ENCODE peak calls at places on chromosome 6, in eight cellular contexts. One of them, this sample, is unnamed.
A peak's percentile ranks its signal among the peaks of the same experiment; 100 is the strongest.

GRCh38 chr6:7373739-7374138 is 15.8 kb downstream of the CAGE1 start:
- DNase-seq in mucosa of descending colon: no peak
- DNase-seq in hepatocyte: no peak
- DNase-seq in renal cortical epithelial cell: no peak
- DNase-seq in left lung: no peak
- DNase-seq in stimulated activated CD4-positive, alpha-beta T cell treated with anti-CD3 and anti-CD28 coated beads, Interleukin-4, amount 100 ng/mL, for 24 hours: no peak
- DNase-seq in NCI-H774: no peak
- DNase-seq in T-helper 17 cell: no peak
- DNase-seq in this sample: no peak

GRCh38 chr6:149060300-149060984 is 257.1 kb upstream of the TAB2 start:
- DNase-seq in mucosa of descending colon: peak; percentile 84
- DNase-seq in hepatocyte: no peak
- DNase-seq in renal cortical epithelial cell: no peak
- DNase-seq in left lung: no peak
- DNase-seq in stimulated activated CD4-positive, alpha-beta T cell treated with anti-CD3 and anti-CD28 coated beads, Interleukin-4, amount 100 ng/mL, for 24 hours: peak; percentile 41
- DNase-seq in NCI-H774: peak; percentile 29
- DNase-seq in T-helper 17 cell: peak; percentile 27
- DNase-seq in this sample: peak; percentile 7

GRCh38 chr6:71491844-71492243 is 203.2 kb downstream of the OGFRL1 start:
- DNase-seq in mucosa of descending colon: no peak
- DNase-seq in hepatocyte: no peak
- DNase-seq in renal cortical epithelial cell: no peak
- DNase-seq in left lung: no peak
- DNase-seq in stimulated activated CD4-positive, alpha-beta T cell treated with anti-CD3 and anti-CD28 coated beads, Interleukin-4, amount 100 ng/mL, for 24 hours: no peak
- DNase-seq in NCI-H774: no peak
- DNase-seq in T-helper 17 cell: no peak
- DNase-seq in this sample: no peak

GRCh38 chr6:109612268-109612667 is 78.7 kb downstream of the AK9 start:
- DNase-seq in mucosa of descending colon: no peak
- DNase-seq in hepatocyte: no peak
- DNase-seq in renal cortical epithelial cell: no peak
- DNase-seq in left lung: no peak
- DNase-seq in stimulated activated CD4-positive, alpha-beta T cell treated with anti-CD3 and anti-CD28 coated beads, Interleukin-4, amount 100 ng/mL, for 24 hours: no peak
- DNase-seq in NCI-H774: peak; percentile 19
- DNase-seq in T-helper 17 cell: no peak
- DNase-seq in this sample: no peak

GRCh38 chr6:64034840-64035656 is 399.4 kb downstream of the PHF3 start:
- DNase-seq in mucosa of descending colon: no peak
- DNase-seq in hepatocyte: peak; percentile 46
- DNase-seq in renal cortical epithelial cell: peak; percentile 19
- DNase-seq in left lung: no peak
- DNase-seq in stimulated activated CD4-positive, alpha-beta T cell treated with anti-CD3 and anti-CD28 coated beads, Interleukin-4, amount 100 ng/mL, for 24 hours: no peak
- DNase-seq in NCI-H774: no peak
- DNase-seq in T-helper 17 cell: no peak
- DNase-seq in this sample: no peak

GRCh38 chr6:35096129-35096852 is 44.8 kb downstream of the TCP11 start:
- DNase-seq in mucosa of descending colon: no peak
- DNase-seq in hepatocyte: peak; percentile 20
- DNase-seq in renal cortical epithelial cell: peak; percentile 88
- DNase-seq in left lung: no peak
- DNase-seq in stimulated activated CD4-positive, alpha-beta T cell treated with anti-CD3 and anti-CD28 coated beads, Interleukin-4, amount 100 ng/mL, for 24 hours: no peak
- DNase-seq in NCI-H774: peak; percentile 54
- DNase-seq in T-helper 17 cell: no peak
- DNase-seq in this sample: peak; percentile 90

GRCh38 chr6:11366183-11366933 is 133.9 kb upstream of the NEDD9 start:
- DNase-seq in mucosa of descending colon: no peak
- DNase-seq in hepatocyte: no peak
- DNase-seq in renal cortical epithelial cell: peak; percentile 18
- DNase-seq in left lung: no peak
- DNase-seq in stimulated activated CD4-positive, alpha-beta T cell treated with anti-CD3 and anti-CD28 coated beads, Interleukin-4, amount 100 ng/mL, for 24 hours: peak; percentile 76
- DNase-seq in NCI-H774: no peak
- DNase-seq in T-helper 17 cell: peak; percentile 15
- DNase-seq in this sample: no peak

GRCh38 chr6:19157496-19157895 is 679.7 kb upstream of the ID4 start:
- DNase-seq in mucosa of descending colon: no peak
- DNase-seq in hepatocyte: no peak
- DNase-seq in renal cortical epithelial cell: no peak
- DNase-seq in left lung: no peak
- DNase-seq in stimulated activated CD4-positive, alpha-beta T cell treated with anti-CD3 and anti-CD28 coated beads, Interleukin-4, amount 100 ng/mL, for 24 hours: no peak
- DNase-seq in NCI-H774: no peak
- DNase-seq in T-helper 17 cell: no peak
- DNase-seq in this sample: no peak

GRCh38 chr6:43733471-43734293 is 36.3 kb upstream of the VEGFA start:
- DNase-seq in mucosa of descending colon: no peak
- DNase-seq in hepatocyte: no peak
- DNase-seq in renal cortical epithelial cell: no peak
- DNase-seq in left lung: no peak
- DNase-seq in stimulated activated CD4-positive, alpha-beta T cell treated with anti-CD3 and anti-CD28 coated beads, Interleukin-4, amount 100 ng/mL, for 24 hours: peak; percentile 44
- DNase-seq in NCI-H774: no peak
- DNase-seq in T-helper 17 cell: peak; percentile 31
- DNase-seq in this sample: no peak

GRCh38 chr6:157050537-157051280 is 272.6 kb downstream of the TMEM242 start:
- DNase-seq in mucosa of descending colon: no peak
- DNase-seq in hepatocyte: no peak
- DNase-seq in renal cortical epithelial cell: no peak
- DNase-seq in left lung: no peak
- DNase-seq in stimulated activated CD4-positive, alpha-beta T cell treated with anti-CD3 and anti-CD28 coated beads, Interleukin-4, amount 100 ng/mL, for 24 hours: no peak
- DNase-seq in NCI-H774: no peak
- DNase-seq in T-helper 17 cell: no peak
- DNase-seq in this sample: peak; percentile 41

GRCh38 chr6:158764941-158765340 is 54.2 kb downstream of the EZR start:
- DNase-seq in mucosa of descending colon: no peak
- DNase-seq in hepatocyte: peak; percentile 13
- DNase-seq in renal cortical epithelial cell: no peak
- DNase-seq in left lung: no peak
- DNase-seq in stimulated activated CD4-positive, alpha-beta T cell treated with anti-CD3 and anti-CD28 coated beads, Interleukin-4, amount 100 ng/mL, for 24 hours: no peak
- DNase-seq in NCI-H774: no peak
- DNase-seq in T-helper 17 cell: no peak
- DNase-seq in this sample: no peak

GRCh38 chr6:34378470-34378869 is 14.0 kb downstream of the NUDT3 start:
- DNase-seq in mucosa of descending colon: no peak
- DNase-seq in hepatocyte: no peak
- DNase-seq in renal cortical epithelial cell: no peak
- DNase-seq in left lung: no peak
- DNase-seq in stimulated activated CD4-positive, alpha-beta T cell treated with anti-CD3 and anti-CD28 coated beads, Interleukin-4, amount 100 ng/mL, for 24 hours: no peak
- DNase-seq in NCI-H774: no peak
- DNase-seq in T-helper 17 cell: no peak
- DNase-seq in this sample: no peak

GRCh38 chr6:143528164-143528811 is 16.8 kb upstream of the FUCA2 start:
- DNase-seq in mucosa of descending colon: no peak
- DNase-seq in hepatocyte: no peak
- DNase-seq in renal cortical epithelial cell: no peak
- DNase-seq in left lung: no peak
- DNase-seq in stimulated activated CD4-positive, alpha-beta T cell treated with anti-CD3 and anti-CD28 coated beads, Interleukin-4, amount 100 ng/mL, for 24 hours: no peak
- DNase-seq in NCI-H774: no peak
- DNase-seq in T-helper 17 cell: no peak
- DNase-seq in this sample: no peak

GRCh38 chr6:106184629-106185028 is 98.5 kb downstream of the PRDM1 start:
- DNase-seq in mucosa of descending colon: no peak
- DNase-seq in hepatocyte: no peak
- DNase-seq in renal cortical epithelial cell: no peak
- DNase-seq in left lung: no peak
- DNase-seq in stimulated activated CD4-positive, alpha-beta T cell treated with anti-CD3 and anti-CD28 coated beads, Interleukin-4, amount 100 ng/mL, for 24 hours: no peak
- DNase-seq in NCI-H774: no peak
- DNase-seq in T-helper 17 cell: no peak
- DNase-seq in this sample: no peak

GRCh38 chr6:79869600-79870084 is 77.7 kb downstream of the ELOVL4 start:
- DNase-seq in mucosa of descending colon: peak; percentile 83
- DNase-seq in hepatocyte: peak; percentile 92
- DNase-seq in renal cortical epithelial cell: peak; percentile 46
- DNase-seq in left lung: peak; percentile 83
- DNase-seq in stimulated activated CD4-positive, alpha-beta T cell treated with anti-CD3 and anti-CD28 coated beads, Interleukin-4, amount 100 ng/mL, for 24 hours: peak; percentile 81
- DNase-seq in NCI-H774: peak; percentile 93
- DNase-seq in T-helper 17 cell: peak; percentile 68
- DNase-seq in this sample: peak; percentile 85

GRCh38 chr6:4603291-4603690 is 172.9 kb upstream of the CDYL start:
- DNase-seq in mucosa of descending colon: peak; percentile 58
- DNase-seq in hepatocyte: peak; percentile 33
- DNase-seq in renal cortical epithelial cell: peak; percentile 21
- DNase-seq in left lung: peak; percentile 48
- DNase-seq in stimulated activated CD4-positive, alpha-beta T cell treated with anti-CD3 and anti-CD28 coated beads, Interleukin-4, amount 100 ng/mL, for 24 hours: no peak
- DNase-seq in NCI-H774: no peak
- DNase-seq in T-helper 17 cell: no peak
- DNase-seq in this sample: no peak

GRCh38 chr6:37473364-37474095 is 26.2 kb downstream of the CCDC167 start:
- DNase-seq in mucosa of descending colon: no peak
- DNase-seq in hepatocyte: no peak
- DNase-seq in renal cortical epithelial cell: peak; percentile 78
- DNase-seq in left lung: no peak
- DNase-seq in stimulated activated CD4-positive, alpha-beta T cell treated with anti-CD3 and anti-CD28 coated beads, Interleukin-4, amount 100 ng/mL, for 24 hours: no peak
- DNase-seq in NCI-H774: no peak
- DNase-seq in T-helper 17 cell: no peak
- DNase-seq in this sample: peak; percentile 37

GRCh38 chr6:29403801-29404200 is 8.4 kb downstream of the OR12D2 start:
- DNase-seq in mucosa of descending colon: no peak
- DNase-seq in hepatocyte: no peak
- DNase-seq in renal cortical epithelial cell: no peak
- DNase-seq in left lung: no peak
- DNase-seq in stimulated activated CD4-positive, alpha-beta T cell treated with anti-CD3 and anti-CD28 coated beads, Interleukin-4, amount 100 ng/mL, for 24 hours: no peak
- DNase-seq in NCI-H774: no peak
- DNase-seq in T-helper 17 cell: no peak
- DNase-seq in this sample: no peak

GRCh38 chr6:41352907-41353306 is 17.5 kb downstream of the NCR2 start:
- DNase-seq in mucosa of descending colon: no peak
- DNase-seq in hepatocyte: no peak
- DNase-seq in renal cortical epithelial cell: no peak
- DNase-seq in left lung: no peak
- DNase-seq in stimulated activated CD4-positive, alpha-beta T cell treated with anti-CD3 and anti-CD28 coated beads, Interleukin-4, amount 100 ng/mL, for 24 hours: no peak
- DNase-seq in NCI-H774: no peak
- DNase-seq in T-helper 17 cell: no peak
- DNase-seq in this sample: no peak

GRCh38 chr6:46626228-46626909 is 26.2 kb downstream of the CYP39A1 start:
- DNase-seq in mucosa of descending colon: no peak
- DNase-seq in hepatocyte: peak; percentile 24
- DNase-seq in renal cortical epithelial cell: peak; percentile 45
- DNase-seq in left lung: no peak
- DNase-seq in stimulated activated CD4-positive, alpha-beta T cell treated with anti-CD3 and anti-CD28 coated beads, Interleukin-4, amount 100 ng/mL, for 24 hours: no peak
- DNase-seq in NCI-H774: peak; percentile 22
- DNase-seq in T-helper 17 cell: no peak
- DNase-seq in this sample: peak; percentile 32

GRCh38 chr6:40807484-40807883 is 220.3 kb upstream of the LRFN2 start:
- DNase-seq in mucosa of descending colon: no peak
- DNase-seq in hepatocyte: no peak
- DNase-seq in renal cortical epithelial cell: peak; percentile 79
- DNase-seq in left lung: no peak
- DNase-seq in stimulated activated CD4-positive, alpha-beta T cell treated with anti-CD3 and anti-CD28 coated beads, Interleukin-4, amount 100 ng/mL, for 24 hours: no peak
- DNase-seq in NCI-H774: no peak
- DNase-seq in T-helper 17 cell: no peak
- DNase-seq in this sample: no peak

GRCh38 chr6:79084693-79085092 is 6.6 kb upstream of the PHIP start:
- DNase-seq in mucosa of descending colon: no peak
- DNase-seq in hepatocyte: no peak
- DNase-seq in renal cortical epithelial cell: no peak
- DNase-seq in left lung: no peak
- DNase-seq in stimulated activated CD4-positive, alpha-beta T cell treated with anti-CD3 and anti-CD28 coated beads, Interleukin-4, amount 100 ng/mL, for 24 hours: no peak
- DNase-seq in NCI-H774: no peak
- DNase-seq in T-helper 17 cell: no peak
- DNase-seq in this sample: no peak

GRCh38 chr6:11730645-11731044 is 48.0 kb downstream of the ADTRP start:
- DNase-seq in mucosa of descending colon: no peak
- DNase-seq in hepatocyte: no peak
- DNase-seq in renal cortical epithelial cell: no peak
- DNase-seq in left lung: no peak
- DNase-seq in stimulated activated CD4-positive, alpha-beta T cell treated with anti-CD3 and anti-CD28 coated beads, Interleukin-4, amount 100 ng/mL, for 24 hours: peak; percentile 36
- DNase-seq in NCI-H774: no peak
- DNase-seq in T-helper 17 cell: no peak
- DNase-seq in this sample: no peak

GRCh38 chr6:13383280-13384163 is 55.2 kb upstream of the TBC1D7 start:
- DNase-seq in mucosa of descending colon: no peak
- DNase-seq in hepatocyte: no peak
- DNase-seq in renal cortical epithelial cell: peak; percentile 86
- DNase-seq in left lung: no peak
- DNase-seq in stimulated activated CD4-positive, alpha-beta T cell treated with anti-CD3 and anti-CD28 coated beads, Interleukin-4, amount 100 ng/mL, for 24 hours: peak; percentile 10
- DNase-seq in NCI-H774: peak; percentile 68
- DNase-seq in T-helper 17 cell: no peak
- DNase-seq in this sample: no peak

GRCh38 chr6:129416337-129416990 is 293.5 kb downstream of the ARHGAP18 start:
- DNase-seq in mucosa of descending colon: no peak
- DNase-seq in hepatocyte: no peak
- DNase-seq in renal cortical epithelial cell: peak; percentile 49
- DNase-seq in left lung: no peak
- DNase-seq in stimulated activated CD4-positive, alpha-beta T cell treated with anti-CD3 and anti-CD28 coated beads, Interleukin-4, amount 100 ng/mL, for 24 hours: no peak
- DNase-seq in NCI-H774: no peak
- DNase-seq in T-helper 17 cell: no peak
- DNase-seq in this sample: no peak